ENCODE peak calls at places on chromosomes 4 and X, in seven cellular contexts. L is adipocyte, N is fibroblast of lung, H is GM23248, T is colonic mucosa, E is astrocyte, K is NT2/D1. O is an unnamed sample.

GRCh38 chrX:115679460-115679859 is 118.5 kb downstream of the PLS3 start:
- DNase-seq in L (peak; percentile 68), N (peak; percentile 28), H (peak; percentile 44), T (no peak), E (peak; percentile 9), K (no peak), O (peak; percentile 55)

GRCh38 chrX:70979136-70979762 is 48.4 kb upstream of the SLC7A3 start:
- DNase-seq in L (peak; percentile 43), N (peak; percentile 55), H (peak; percentile 66), T (no peak), E (peak; percentile 43), K (peak; percentile 22), O (no peak)

GRCh38 chr4:15521442-15522039 is 51.9 kb downstream of the CC2D2A start:
- DNase-seq in L (peak; percentile 57), N (no peak), H (no peak), T (no peak), E (no peak), K (no peak), O (no peak)

GRCh38 chrX:145552643-145553042 is 265.0 kb upstream of the SLITRK2 start:
- DNase-seq in L (no peak), N (no peak), H (no peak), T (no peak), E (no peak), K (no peak), O (peak; percentile 71)

GRCh38 chrX:2351321-2351720 is 149.5 kb downstream of the DHRSX start:
- DNase-seq in L (peak; percentile 68), N (peak; percentile 81), H (peak; percentile 84), T (no peak), E (peak; percentile 70), K (no peak), O (no peak)

GRCh38 chr4:6772223-6772928 is 10.2 kb upstream of the KIAA0232 start:
- DNase-seq in L (no peak), N (peak; percentile 60), H (peak; percentile 29), T (peak; percentile 79), E (peak; percentile 51), K (no peak), O (no peak)

GRCh38 chr4:86307432-86307831 is 52.4 kb downstream of the MAPK10 start:
- DNase-seq in L (peak; percentile 38), N (peak; percentile 36), H (peak; percentile 62), T (no peak), E (peak; percentile 14), K (no peak), O (peak; percentile 80)

GRCh38 chr4:82898322-82899243 is 2.0 kb upstream of the THAP9 start:
- DNase-seq in L (peak; percentile 91), N (peak; percentile 94), H (peak; percentile 95), T (peak; percentile 33), E (peak; percentile 92), K (no peak), O (no peak)

GRCh38 chr4:21962691-21963090 is 14.1 kb upstream of the KCNIP4 start:
- DNase-seq in L (no peak), N (no peak), H (no peak), T (no peak), E (no peak), K (no peak), O (no peak)

GRCh38 chrX:9370888-9371287 is 94.0 kb upstream of the TBL1X start:
- DNase-seq in L (no peak), N (peak; percentile 63), H (peak; percentile 65), T (no peak), E (peak; percentile 56), K (no peak), O (no peak)

GRCh38 chrX:53714580-53715335 is 28.2 kb upstream of the HUWE1 start:
- DNase-seq in L (peak; percentile 13), N (peak; percentile 64), H (peak; percentile 40), T (no peak), E (peak; percentile 54), K (no peak), O (no peak)

GRCh38 chrX:27964432-27964831 is 16.8 kb downstream of the DCAF8L1 start:
- DNase-seq in L (no peak), N (no peak), H (no peak), T (peak; percentile 27), E (no peak), K (no peak), O (no peak)

GRCh38 chr4:186957952-186958555 is 234.4 kb upstream of the FAT1 start:
- DNase-seq in L (no peak), N (peak; percentile 59), H (no peak), T (no peak), E (peak; percentile 47), K (no peak), O (no peak)

GRCh38 chr4:68342139-68342538 is 7.8 kb downstream of the YTHDC1 start:
- DNase-seq in L (peak; percentile 30), N (peak; percentile 67), H (peak; percentile 86), T (no peak), E (peak; percentile 58), K (no peak), O (no peak)

GRCh38 chrX:131827935-131828334 is 195.2 kb upstream of the STK26 start:
- DNase-seq in L (peak; percentile 23), N (no peak), H (peak; percentile 19), T (no peak), E (no peak), K (no peak), O (peak; percentile 86)

GRCh38 chr4:14445882-14446281 is 556.4 kb upstream of the CPEB2 start:
- DNase-seq in L (no peak), N (no peak), H (no peak), T (no peak), E (no peak), K (no peak), O (no peak)

GRCh38 chr4:149311076-149311475 is 504.6 kb downstream of the IQCM start:
- DNase-seq in L (no peak), N (peak; percentile 20), H (peak; percentile 6), T (no peak), E (no peak), K (no peak), O (no peak)

GRCh38 chr4:25787891-25788331 is 74.9 kb downstream of the SEL1L3 start:
- DNase-seq in L (no peak), N (peak; percentile 43), H (no peak), T (no peak), E (peak; percentile 31), K (no peak), O (no peak)

GRCh38 chr4:103721251-103721650 is 1.5 kb upstream of the TACR3 start:
- DNase-seq in L (no peak), N (no peak), H (peak; percentile 8), T (no peak), E (no peak), K (no peak), O (no peak)

GRCh38 chr4:103718993-103719319 is 829 bp downstream of the TACR3 start:
- DNase-seq in L (no peak), N (no peak), H (no peak), T (no peak), E (no peak), K (no peak), O (no peak)

GRCh38 chr4:103719320-103720204 is at the start of gene TACR3:
- DNase-seq in L (no peak), N (peak; percentile 8), H (peak; percentile 5), T (no peak), E (no peak), K (no peak), O (no peak)

GRCh38 chr4:103720661-103721060 is 876 bp upstream of the TACR3 start:
- DNase-seq in L (no peak), N (no peak), H (no peak), T (no peak), E (no peak), K (no peak), O (no peak)
- H3K9ac ChIP-seq in L (no peak overlapping the region), N (no peak overlapping the region), H (no peak overlapping the region), T (no peak overlapping the region), E (no peak overlapping the region), K (no peak overlapping the region), O (no peak overlapping the region)

GRCh38 chr4:39516407-39516966 is 10.8 kb downstream of the UGDH start:
- DNase-seq in L (no peak), N (no peak), H (no peak), T (no peak), E (no peak), K (no peak), O (no peak)

GRCh38 chr4:39522068-39522467 is 5.2 kb downstream of the UGDH start:
- DNase-seq in L (no peak), N (peak; percentile 38), H (no peak), T (no peak), E (no peak), K (no peak), O (no peak)

GRCh38 chr4:39518484-39518883 is 8.8 kb downstream of the UGDH start:
- DNase-seq in L (no peak), N (no peak), H (no peak), T (no peak), E (no peak), K (no peak), O (no peak)

GRCh38 chr4:39524420-39524957 is 2.8 kb downstream of the UGDH start:
- DNase-seq in L (no peak), N (no peak), H (no peak), T (no peak), E (no peak), K (no peak), O (no peak)

DNA sequence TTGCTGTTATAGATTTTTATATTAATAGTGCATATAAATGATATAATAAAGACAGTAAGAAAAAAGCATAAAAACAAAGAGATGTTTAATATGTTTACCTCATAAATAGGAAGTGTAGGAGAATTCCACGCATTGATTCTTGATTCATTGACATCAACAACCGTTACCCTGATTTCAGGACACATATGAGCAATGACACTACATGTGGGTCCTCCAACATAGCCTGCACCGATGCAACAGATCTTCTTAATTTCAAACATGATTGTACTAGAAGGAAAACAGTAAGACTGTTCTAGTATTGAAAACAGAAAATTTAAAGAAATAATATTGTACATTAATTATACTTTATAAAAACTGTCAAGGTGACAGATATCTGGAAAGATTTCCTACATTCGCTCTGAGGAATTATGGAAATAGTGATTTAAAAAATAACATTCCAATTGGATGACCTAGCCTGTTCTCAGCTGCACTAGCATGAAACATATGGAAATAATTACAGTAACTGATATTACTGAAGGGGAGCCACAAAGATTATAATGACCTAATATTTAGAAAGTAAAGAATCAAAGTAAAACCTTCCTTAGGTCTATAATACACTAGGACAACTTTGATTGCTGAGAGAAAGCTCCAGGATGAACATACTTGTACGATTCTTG is 5.9 kb downstream of the UGDH start:
- DNase-seq in L (peak; percentile 87), N (peak; percentile 73), H (peak; percentile 88), T (no peak), E (peak; percentile 62), K (no peak), O (no peak)
- H3K4me3 ChIP-seq in L (peak overlapping the region; percentile 93), N (peak overlapping the region; percentile 33), H (peak overlapping the region; percentile 59), T (no peak overlapping the region), E (peak overlapping the region; percentile 14), K (no peak overlapping the region), O (no peak overlapping the region)

GRCh38 chr4:173360587-173361221 is 10.1 kb upstream of the SAP30 start:
- DNase-seq in L (peak; percentile 39), N (no peak), H (peak; percentile 52), T (no peak), E (no peak), K (no peak), O (no peak)
- H3K4me1 ChIP-seq in L (no peaks in the 10 kb centered on the region), N (no peaks in the 10 kb centered on the region), H (no peaks in the 10 kb centered on the region), T (no peaks in the 10 kb centered on the region), E (no peaks in the 10 kb centered on the region), K (no peaks in the 10 kb centered on the region), O (peaks cover 6% of the 10 kb centered on the region)

GRCh38 chr4:84499065-84499982 is at the start of gene NKX6-1:
- DNase-seq in L (peak; percentile 94), N (peak; percentile 85), H (peak; percentile 68), T (peak; percentile 64), E (peak; percentile 70), K (peak; percentile 80), O (no peak)
- H3K9ac ChIP-seq in L (no peak within 1 kb of the TSS), N (no peak within 1 kb of the TSS), H (no peak within 1 kb of the TSS), T (no peak within 1 kb of the TSS), E (peak within 1 kb of the TSS; percentile 75), K (peak within 1 kb of the TSS; percentile 64), O (no peak within 1 kb of the TSS)